ENCODE peak calls at places on chromosomes 16 and 17, in ten cellular contexts. One of them, this sample, is unnamed.

GRCh38 chr17:19354123-19354522 is 8.4 kb downstream of the B9D1 start:
- DNase-seq in anterior cingulate cortex: no peak
- DNase-seq in PC-3: peak; percentile 93
- DNase-seq in stimulated activated CD4-positive, alpha-beta T cell treated with anti-CD3 and anti-CD28 coated beads, Interleukin-4, amount 100 ng/mL, for 24 hours: no peak
- DNase-seq in K562: no peak
- DNase-seq in AG09309: peak; percentile 80
- DNase-seq in T-helper 1 cell: no peak
- DNase-seq in aorta: no peak
- DNase-seq in Right ventricle myocardium inferior: no peak
- DNase-seq in COLO829: peak; percentile 45
- DNase-seq in this sample: no peak

GRCh38 chr16:57740423-57741071 is 5.0 kb downstream of the KATNB1 start:
- DNase-seq in stimulated activated CD4-positive, alpha-beta T cell treated with anti-CD3 and anti-CD28 coated beads, Interleukin-4, amount 100 ng/mL, for 24 hours: no peak
- DNase-seq in aorta: peak; percentile 74
- DNase-seq in Right ventricle myocardium inferior: peak; percentile 45
- DNase-seq in PC-3: no peak
- DNase-seq in K562: no peak
- DNase-seq in AG09309: no peak
- DNase-seq in T-helper 1 cell: no peak
- DNase-seq in anterior cingulate cortex: no peak
- DNase-seq in COLO829: no peak
- DNase-seq in this sample: peak; percentile 66

GRCh38 chr16:50067290-50067853 is 1.6 kb downstream of the HEATR3 start:
- DNase-seq in aorta: no peak
- DNase-seq in COLO829: peak; percentile 10
- DNase-seq in anterior cingulate cortex: no peak
- DNase-seq in T-helper 1 cell: peak; percentile 66
- DNase-seq in Right ventricle myocardium inferior: no peak
- DNase-seq in K562: peak; percentile 50
- DNase-seq in PC-3: peak; percentile 36
- DNase-seq in stimulated activated CD4-positive, alpha-beta T cell treated with anti-CD3 and anti-CD28 coated beads, Interleukin-4, amount 100 ng/mL, for 24 hours: peak; percentile 14
- DNase-seq in AG09309: peak; percentile 46
- DNase-seq in this sample: no peak

GRCh38 chr17:79633937-79634813 is 23.3 kb upstream of the RBFOX3 start:
- DNase-seq in stimulated activated CD4-positive, alpha-beta T cell treated with anti-CD3 and anti-CD28 coated beads, Interleukin-4, amount 100 ng/mL, for 24 hours: peak; percentile 1
- DNase-seq in aorta: peak; percentile 11
- DNase-seq in K562: no peak
- DNase-seq in COLO829: no peak
- DNase-seq in T-helper 1 cell: no peak
- DNase-seq in Right ventricle myocardium inferior: peak; percentile 22
- DNase-seq in anterior cingulate cortex: no peak
- DNase-seq in AG09309: no peak
- DNase-seq in PC-3: no peak
- DNase-seq in this sample: peak; percentile 39

GRCh38 chr17:17366941-17367885 is 64.0 kb downstream of the NT5M start:
- DNase-seq in stimulated activated CD4-positive, alpha-beta T cell treated with anti-CD3 and anti-CD28 coated beads, Interleukin-4, amount 100 ng/mL, for 24 hours: no peak
- DNase-seq in aorta: peak; percentile 61
- DNase-seq in Right ventricle myocardium inferior: no peak
- DNase-seq in COLO829: no peak
- DNase-seq in anterior cingulate cortex: no peak
- DNase-seq in AG09309: no peak
- DNase-seq in T-helper 1 cell: no peak
- DNase-seq in K562: peak; percentile 39
- DNase-seq in PC-3: no peak
- DNase-seq in this sample: no peak

GRCh38 chr16:85542548-85542927 is 70.6 kb upstream of the GSE1 start:
- DNase-seq in AG09309: no peak
- DNase-seq in anterior cingulate cortex: no peak
- DNase-seq in T-helper 1 cell: no peak
- DNase-seq in COLO829: no peak
- DNase-seq in PC-3: no peak
- DNase-seq in Right ventricle myocardium inferior: no peak
- DNase-seq in stimulated activated CD4-positive, alpha-beta T cell treated with anti-CD3 and anti-CD28 coated beads, Interleukin-4, amount 100 ng/mL, for 24 hours: no peak
- DNase-seq in aorta: no peak
- DNase-seq in K562: peak; percentile 70
- DNase-seq in this sample: no peak

GRCh38 chr16:72985148-72985882 is 62.6 kb downstream of the ZFHX3 start:
- DNase-seq in COLO829: no peak
- DNase-seq in K562: no peak
- DNase-seq in anterior cingulate cortex: no peak
- DNase-seq in PC-3: no peak
- DNase-seq in stimulated activated CD4-positive, alpha-beta T cell treated with anti-CD3 and anti-CD28 coated beads, Interleukin-4, amount 100 ng/mL, for 24 hours: no peak
- DNase-seq in Right ventricle myocardium inferior: no peak
- DNase-seq in T-helper 1 cell: no peak
- DNase-seq in AG09309: peak; percentile 74
- DNase-seq in aorta: no peak
- DNase-seq in this sample: no peak

GRCh38 chr17:41835214-41835799 is 725 bp downstream of the NT5C3B start:
- DNase-seq in COLO829: no peak
- DNase-seq in K562: no peak
- DNase-seq in PC-3: no peak
- DNase-seq in anterior cingulate cortex: no peak
- DNase-seq in T-helper 1 cell: no peak
- DNase-seq in stimulated activated CD4-positive, alpha-beta T cell treated with anti-CD3 and anti-CD28 coated beads, Interleukin-4, amount 100 ng/mL, for 24 hours: no peak
- DNase-seq in aorta: no peak
- DNase-seq in Right ventricle myocardium inferior: no peak
- DNase-seq in AG09309: no peak
- DNase-seq in this sample: no peak

GRCh38 chr17:78355045-78355641 is 4.7 kb downstream of the SOCS3 start:
- DNase-seq in PC-3: no peak
- DNase-seq in AG09309: no peak
- DNase-seq in COLO829: no peak
- DNase-seq in stimulated activated CD4-positive, alpha-beta T cell treated with anti-CD3 and anti-CD28 coated beads, Interleukin-4, amount 100 ng/mL, for 24 hours: peak; percentile 36
- DNase-seq in anterior cingulate cortex: no peak
- DNase-seq in aorta: no peak
- DNase-seq in Right ventricle myocardium inferior: no peak
- DNase-seq in K562: peak; percentile 38
- DNase-seq in T-helper 1 cell: peak; percentile 54
- DNase-seq in this sample: no peak

GRCh38 chr16:1874854-1875253 is 2.9 kb upstream of the MEIOB start:
- DNase-seq in anterior cingulate cortex: no peak
- DNase-seq in K562: no peak
- DNase-seq in stimulated activated CD4-positive, alpha-beta T cell treated with anti-CD3 and anti-CD28 coated beads, Interleukin-4, amount 100 ng/mL, for 24 hours: no peak
- DNase-seq in Right ventricle myocardium inferior: no peak
- DNase-seq in PC-3: no peak
- DNase-seq in COLO829: no peak
- DNase-seq in T-helper 1 cell: no peak
- DNase-seq in AG09309: no peak
- DNase-seq in aorta: no peak
- DNase-seq in this sample: no peak

GRCh38 chr16:85996843-85997242 is 97.9 kb downstream of the IRF8 start:
- DNase-seq in T-helper 1 cell: no peak
- DNase-seq in COLO829: no peak
- DNase-seq in AG09309: no peak
- DNase-seq in anterior cingulate cortex: no peak
- DNase-seq in Right ventricle myocardium inferior: no peak
- DNase-seq in PC-3: no peak
- DNase-seq in K562: no peak
- DNase-seq in stimulated activated CD4-positive, alpha-beta T cell treated with anti-CD3 and anti-CD28 coated beads, Interleukin-4, amount 100 ng/mL, for 24 hours: no peak
- DNase-seq in aorta: peak; percentile 62
- DNase-seq in this sample: no peak

GRCh38 chr17:17387461-17388362 is 84.5 kb downstream of the NT5M start:
- DNase-seq in AG09309: no peak
- DNase-seq in K562: peak; percentile 18
- DNase-seq in T-helper 1 cell: no peak
- DNase-seq in aorta: peak; percentile 63
- DNase-seq in anterior cingulate cortex: no peak
- DNase-seq in stimulated activated CD4-positive, alpha-beta T cell treated with anti-CD3 and anti-CD28 coated beads, Interleukin-4, amount 100 ng/mL, for 24 hours: no peak
- DNase-seq in COLO829: no peak
- DNase-seq in Right ventricle myocardium inferior: peak; percentile 55
- DNase-seq in PC-3: peak; percentile 74
- DNase-seq in this sample: peak; percentile 85

GRCh38 chr17:59810894-59811153 is 81.9 kb downstream of the TUBD1 start:
- DNase-seq in aorta: no peak
- DNase-seq in COLO829: peak; percentile 60
- DNase-seq in K562: no peak
- DNase-seq in T-helper 1 cell: no peak
- DNase-seq in PC-3: no peak
- DNase-seq in AG09309: no peak
- DNase-seq in stimulated activated CD4-positive, alpha-beta T cell treated with anti-CD3 and anti-CD28 coated beads, Interleukin-4, amount 100 ng/mL, for 24 hours: no peak
- DNase-seq in Right ventricle myocardium inferior: no peak
- DNase-seq in anterior cingulate cortex: no peak
- DNase-seq in this sample: no peak

GRCh38 chr17:59377410-59377809 is 46.0 kb downstream of the YPEL2 start:
- DNase-seq in anterior cingulate cortex: no peak
- DNase-seq in aorta: no peak
- DNase-seq in stimulated activated CD4-positive, alpha-beta T cell treated with anti-CD3 and anti-CD28 coated beads, Interleukin-4, amount 100 ng/mL, for 24 hours: no peak
- DNase-seq in K562: no peak
- DNase-seq in T-helper 1 cell: no peak
- DNase-seq in PC-3: no peak
- DNase-seq in COLO829: no peak
- DNase-seq in AG09309: no peak
- DNase-seq in Right ventricle myocardium inferior: no peak
- DNase-seq in this sample: no peak

GRCh38 chr16:81416749-81417148 is 27.9 kb upstream of the CMIP start:
- DNase-seq in AG09309: no peak
- DNase-seq in K562: no peak
- DNase-seq in PC-3: no peak
- DNase-seq in anterior cingulate cortex: no peak
- DNase-seq in aorta: no peak
- DNase-seq in COLO829: no peak
- DNase-seq in Right ventricle myocardium inferior: no peak
- DNase-seq in stimulated activated CD4-positive, alpha-beta T cell treated with anti-CD3 and anti-CD28 coated beads, Interleukin-4, amount 100 ng/mL, for 24 hours: no peak
- DNase-seq in T-helper 1 cell: no peak
- DNase-seq in this sample: no peak

GRCh38 chr17:74110467-74110866 is 93.0 kb upstream of the RPL38 start:
- DNase-seq in stimulated activated CD4-positive, alpha-beta T cell treated with anti-CD3 and anti-CD28 coated beads, Interleukin-4, amount 100 ng/mL, for 24 hours: no peak
- DNase-seq in Right ventricle myocardium inferior: no peak
- DNase-seq in aorta: no peak
- DNase-seq in K562: no peak
- DNase-seq in anterior cingulate cortex: no peak
- DNase-seq in PC-3: no peak
- DNase-seq in T-helper 1 cell: no peak
- DNase-seq in COLO829: no peak
- DNase-seq in AG09309: no peak
- DNase-seq in this sample: no peak

GRCh38 chr17:9911089-9911488 is 6.0 kb upstream of the RCVRN start:
- DNase-seq in PC-3: no peak
- DNase-seq in COLO829: no peak
- DNase-seq in aorta: no peak
- DNase-seq in Right ventricle myocardium inferior: no peak
- DNase-seq in AG09309: no peak
- DNase-seq in K562: no peak
- DNase-seq in T-helper 1 cell: no peak
- DNase-seq in stimulated activated CD4-positive, alpha-beta T cell treated with anti-CD3 and anti-CD28 coated beads, Interleukin-4, amount 100 ng/mL, for 24 hours: no peak
- DNase-seq in anterior cingulate cortex: no peak
- DNase-seq in this sample: no peak

GRCh38 chr17:50916708-50917417 is 50.7 kb upstream of the TOB1 start:
- DNase-seq in T-helper 1 cell: no peak
- DNase-seq in COLO829: no peak
- DNase-seq in anterior cingulate cortex: no peak
- DNase-seq in Right ventricle myocardium inferior: no peak
- DNase-seq in K562: no peak
- DNase-seq in AG09309: no peak
- DNase-seq in stimulated activated CD4-positive, alpha-beta T cell treated with anti-CD3 and anti-CD28 coated beads, Interleukin-4, amount 100 ng/mL, for 24 hours: no peak
- DNase-seq in PC-3: no peak
- DNase-seq in aorta: peak; percentile 34
- DNase-seq in this sample: no peak

GRCh38 chr16:17775061-17775460 is 304.3 kb upstream of the XYLT1 start:
- DNase-seq in COLO829: no peak
- DNase-seq in PC-3: no peak
- DNase-seq in stimulated activated CD4-positive, alpha-beta T cell treated with anti-CD3 and anti-CD28 coated beads, Interleukin-4, amount 100 ng/mL, for 24 hours: no peak
- DNase-seq in K562: no peak
- DNase-seq in Right ventricle myocardium inferior: no peak
- DNase-seq in T-helper 1 cell: no peak
- DNase-seq in aorta: no peak
- DNase-seq in AG09309: no peak
- DNase-seq in anterior cingulate cortex: no peak
- DNase-seq in this sample: no peak

GRCh38 chr17:57993471-57994365 is 5.7 kb upstream of the VEZF1 start:
- DNase-seq in K562: no peak
- DNase-seq in PC-3: no peak
- DNase-seq in COLO829: no peak
- DNase-seq in Right ventricle myocardium inferior: no peak
- DNase-seq in AG09309: no peak
- DNase-seq in T-helper 1 cell: no peak
- DNase-seq in stimulated activated CD4-positive, alpha-beta T cell treated with anti-CD3 and anti-CD28 coated beads, Interleukin-4, amount 100 ng/mL, for 24 hours: no peak
- DNase-seq in aorta: no peak
- DNase-seq in anterior cingulate cortex: no peak
- DNase-seq in this sample: no peak

GRCh38 chr16:30009085-30009862 is 1.6 kb downstream of the DOC2A start:
- DNase-seq in K562: no peak
- DNase-seq in anterior cingulate cortex: no peak
- DNase-seq in AG09309: no peak
- DNase-seq in aorta: no peak
- DNase-seq in T-helper 1 cell: no peak
- DNase-seq in COLO829: no peak
- DNase-seq in Right ventricle myocardium inferior: no peak
- DNase-seq in stimulated activated CD4-positive, alpha-beta T cell treated with anti-CD3 and anti-CD28 coated beads, Interleukin-4, amount 100 ng/mL, for 24 hours: no peak
- DNase-seq in PC-3: no peak
- DNase-seq in this sample: peak; percentile 70

GRCh38 chr17:7405413-7405881 is 1.6 kb upstream of the TMEM256 start:
- DNase-seq in AG09309: no peak
- DNase-seq in stimulated activated CD4-positive, alpha-beta T cell treated with anti-CD3 and anti-CD28 coated beads, Interleukin-4, amount 100 ng/mL, for 24 hours: no peak
- DNase-seq in T-helper 1 cell: no peak
- DNase-seq in COLO829: no peak
- DNase-seq in PC-3: no peak
- DNase-seq in aorta: no peak
- DNase-seq in anterior cingulate cortex: no peak
- DNase-seq in K562: no peak
- DNase-seq in Right ventricle myocardium inferior: no peak
- DNase-seq in this sample: peak; percentile 81

GRCh38 chr17:80029235-80029974 is 6.3 kb downstream of the TBC1D16 start:
- DNase-seq in T-helper 1 cell: no peak
- DNase-seq in aorta: peak; percentile 90
- DNase-seq in stimulated activated CD4-positive, alpha-beta T cell treated with anti-CD3 and anti-CD28 coated beads, Interleukin-4, amount 100 ng/mL, for 24 hours: no peak
- DNase-seq in anterior cingulate cortex: no peak
- DNase-seq in PC-3: peak; percentile 96
- DNase-seq in AG09309: peak; percentile 34
- DNase-seq in Right ventricle myocardium inferior: peak; percentile 92
- DNase-seq in COLO829: no peak
- DNase-seq in K562: no peak
- DNase-seq in this sample: peak; percentile 93

GRCh38 chr16:8934601-8935000 is 29.1 kb downstream of the USP7 start:
- DNase-seq in anterior cingulate cortex: no peak
- DNase-seq in PC-3: no peak
- DNase-seq in aorta: no peak
- DNase-seq in COLO829: no peak
- DNase-seq in stimulated activated CD4-positive, alpha-beta T cell treated with anti-CD3 and anti-CD28 coated beads, Interleukin-4, amount 100 ng/mL, for 24 hours: no peak
- DNase-seq in K562: no peak
- DNase-seq in Right ventricle myocardium inferior: no peak
- DNase-seq in AG09309: no peak
- DNase-seq in T-helper 1 cell: no peak
- DNase-seq in this sample: no peak

GRCh38 chr16:21104124-21104860 is 46.4 kb downstream of the DNAH3 start:
- DNase-seq in stimulated activated CD4-positive, alpha-beta T cell treated with anti-CD3 and anti-CD28 coated beads, Interleukin-4, amount 100 ng/mL, for 24 hours: no peak
- DNase-seq in PC-3: no peak
- DNase-seq in Right ventricle myocardium inferior: no peak
- DNase-seq in anterior cingulate cortex: no peak
- DNase-seq in COLO829: peak; percentile 28
- DNase-seq in K562: no peak
- DNase-seq in aorta: no peak
- DNase-seq in T-helper 1 cell: no peak
- DNase-seq in AG09309: no peak
- DNase-seq in this sample: no peak

GRCh38 chr16:14409563-14409962 is 220.5 kb downstream of the PARN start:
- DNase-seq in aorta: no peak
- DNase-seq in T-helper 1 cell: no peak
- DNase-seq in AG09309: peak; percentile 95
- DNase-seq in K562: no peak
- DNase-seq in Right ventricle myocardium inferior: no peak
- DNase-seq in PC-3: peak; percentile 81
- DNase-seq in COLO829: no peak
- DNase-seq in stimulated activated CD4-positive, alpha-beta T cell treated with anti-CD3 and anti-CD28 coated beads, Interleukin-4, amount 100 ng/mL, for 24 hours: no peak
- DNase-seq in anterior cingulate cortex: no peak
- DNase-seq in this sample: no peak

This sample was measured in kidney.